ENCODE peak calls at places on chromosome 11, in five cellular contexts. U is B cell; O is stimulated activated CD4-positive, alpha-beta T cell treated with anti-CD3 and anti-CD28 coated beads, Interleukin-2, amount 100 ng/mL, for 48 hours; B is right lobe of liver; V is fibroblast of mammary gland. L is an unnamed sample.

GRCh38 chr11:6655020-6655789 is 404 bp downstream of the DCHS1 start:
- DNase-seq in U (no peak), O (peak; percentile 24), B (no peak), V (no peak), L (peak; percentile 73)

GRCh38 chr11:69307421-69307820 is 13.5 kb downstream of the MYEOV start:
- DNase-seq in U (no peak), O (no peak), B (peak; percentile 41), V (no peak), L (no peak)

GRCh38 chr11:69831985-69832384 is 12.8 kb upstream of the FGF3 start:
- DNase-seq in U (no peak), O (no peak), B (no peak), V (no peak), L (no peak)

GRCh38 chr11:62844154-62844553 is 4.8 kb upstream of the WDR74 start:
- DNase-seq in U (no peak), O (no peak), B (no peak), V (no peak), L (no peak)

GRCh38 chr11:85167038-85167437 is 460.1 kb downstream of the DLG2 start:
- DNase-seq in U (no peak), O (no peak), B (no peak), V (no peak), L (no peak)

GRCh38 chr11:64649304-64649703 is 58.3 kb downstream of the SLC22A12 start:
- DNase-seq in U (no peak), O (no peak), B (no peak), V (peak; percentile 25), L (peak; percentile 84)

GRCh38 chr11:13465909-13466371 is 2.9 kb upstream of the BTBD10 start:
- DNase-seq in U (no peak), O (no peak), B (no peak), V (peak; percentile 61), L (peak; percentile 57)

GRCh38 chr11:111520565-111520964 is 6.0 kb downstream of the HOATZ start:
- DNase-seq in U (no peak), O (no peak), B (no peak), V (peak; percentile 59), L (no peak)

GRCh38 chr11:62601114-62601363 is 626 bp downstream of the MTA2 start:
- DNase-seq in U (peak; percentile 54), O (no peak), B (no peak), V (no peak), L (no peak)

L was measured in left kidney.